ENCODE peak calls at places on chromosome 3, in nine cellular contexts. Q is pancreas; U is CD4-positive, alpha-beta T cell; L is fibroblast of the aortic adventitia; D is stimulated activated CD4-positive, alpha-beta T cell treated with anti-CD3 and anti-CD28 coated beads, TNF-alpha, amount 100 ng/mL, for 24 hours; S is neuronal stem cell; Y is foreskin fibroblast; H is NCI-H1417 treated with DMSO at 0.1 percent for 48 hours; A is H9. N is an unnamed sample.

GRCh38 chr3:152405915-152406802 is 137.4 kb downstream of the MBNL1 start:
- DNase-seq in Q (no peak), U (no peak), L (peak; percentile 94), D (no peak), S (no peak), Y (peak; percentile 81), H (no peak), A (no peak), N (peak; percentile 69)

GRCh38 chr3:122784436-122784835 is 9.2 kb downstream of the HSPBAP1 start:
- DNase-seq in Q (no peak), U (no peak), L (peak; percentile 82), D (no peak), S (no peak), Y (no peak), H (no peak), A (no peak), N (peak; percentile 73)

GRCh38 chr3:129596194-129597086 is 10.0 kb downstream of the PLXND1 start:
- DNase-seq in Q (no peak), U (no peak), L (peak; percentile 97), D (no peak), S (no peak), Y (peak; percentile 96), H (no peak), A (peak; percentile 40), N (peak; percentile 94)

GRCh38 chr3:187833799-187834578 is 88.7 kb upstream of the BCL6 start:
- DNase-seq in Q (no peak), U (no peak), L (no peak), D (peak; percentile 51), S (no peak), Y (no peak), H (no peak), A (no peak), N (no peak)

GRCh38 chr3:184337981-184338380 is 581 bp downstream of the FAM131A start:
- DNase-seq in Q (no peak), U (no peak), L (no peak), D (no peak), S (no peak), Y (no peak), H (no peak), A (no peak), N (no peak)

GRCh38 chr3:46188708-46189107 is 19.4 kb downstream of the CCR1 start:
- DNase-seq in Q (no peak), U (no peak), L (no peak), D (no peak), S (no peak), Y (no peak), H (no peak), A (no peak), N (no peak)

GRCh38 chr3:194840661-194841514 is 155.2 kb downstream of the FAM43A start:
- DNase-seq in Q (no peak), U (no peak), L (peak; percentile 80), D (no peak), S (no peak), Y (no peak), H (no peak), A (no peak), N (peak; percentile 82)

GRCh38 chr3:10556312-10556711 is 50.9 kb upstream of the ATP2B2 start:
- DNase-seq in Q (no peak), U (no peak), L (no peak), D (no peak), S (no peak), Y (no peak), H (no peak), A (peak; percentile 8), N (no peak)

GRCh38 chr3:126912027-126912422 is 70.9 kb upstream of the PLXNA1 start:
- DNase-seq in Q (no peak), U (no peak), L (no peak), D (no peak), S (no peak), Y (no peak), H (no peak), A (no peak), N (no peak)

GRCh38 chr3:188507244-188507720 is 353.3 kb downstream of the LPP start:
- DNase-seq in Q (no peak), U (no peak), L (peak; percentile 87), D (no peak), S (no peak), Y (peak; percentile 83), H (no peak), A (no peak), N (peak; percentile 89)

GRCh38 chr3:195257454-195258448 is 13.2 kb downstream of the XXYLT1 start:
- DNase-seq in Q (no peak), U (no peak), L (no peak), D (no peak), S (no peak), Y (no peak), H (no peak), A (no peak), N (no peak)

GRCh38 chr3:118972974-118973373 is 61.7 kb downstream of the IGSF11 start:
- DNase-seq in Q (peak; percentile 25), U (no peak), L (no peak), D (no peak), S (no peak), Y (no peak), H (no peak), A (no peak), N (no peak)

GRCh38 chr3:24004171-24004938 is 59.3 kb downstream of the NR1D2 start:
- DNase-seq in Q (no peak), U (no peak), L (no peak), D (peak; percentile 17), S (no peak), Y (no peak), H (no peak), A (no peak), N (no peak)

N was measured in brain microvascular endothelial cell.